ENCODE peak calls at places on chromosomes 5 and 9, in five cellular contexts. L is breast epithelium; J is CD4-positive, CD25-positive, alpha-beta regulatory T cell; U is adrenal gland; I is tibial nerve. C is an unnamed sample. For H3K4me1, the result is how much of the 10 kb centered on the place peaks cover.

GRCh38 chr9:89359018-89359417 is 40.7 kb downstream of the SECISBP2 start:
- DNase-seq in L (no peak), J (no peak), U (peak), I (no peak), C (peak)

GRCh38 chr9:99998266-99998665 is 91.8 kb downstream of the STX17 start:
- DNase-seq in L (no peak), J (no peak), U (no peak), I (no peak), C (no peak)

GRCh38 chr5:139474815-139475791 is 4.3 kb downstream of the SMIM33 start:
- DNase-seq in L (no peak), J (no peak), U (no peak), I (peak), C (no peak)

GRCh38 chr5:167777746-167778145 is 513.7 kb upstream of the WWC1 start:
- DNase-seq in L (no peak), J (no peak), U (no peak), I (no peak), C (no peak)

GRCh38 chr9:121220996-121221671 is 19.5 kb upstream of the RAB14 start:
- DNase-seq in L (no peak), J (no peak), U (no peak), I (no peak), C (no peak)

GRCh38 chr5:146041180-146041789 is 64.1 kb downstream of the PLAC8L1 start:
- DNase-seq in L (no peak), J (no peak), U (no peak), I (no peak), C (no peak)

GRCh38 chr5:131406997-131407638 is 143.3 kb downstream of the CDC42SE2 start:
- DNase-seq in L (no peak), J (no peak), U (no peak), I (no peak), C (no peak)

GRCh38 chr9:124770359-124771020 is 621 bp downstream of the NR6A1 start:
- DNase-seq in L (no peak), J (peak), U (peak), I (no peak), C (no peak)

GRCh38 chr9:105908069-105908468 is 213.7 kb downstream of the TMEM38B start:
- DNase-seq in L (no peak), J (no peak), U (no peak), I (no peak), C (no peak)

GRCh38 chr9:127086771-127087170 is 35.7 kb downstream of the ANGPTL2 start:
- DNase-seq in L (no peak), J (no peak), U (no peak), I (no peak), C (no peak)

GRCh38 chr5:59661306-59661705 is 232.2 kb downstream of the PDE4D start:
- DNase-seq in L (no peak), J (no peak), U (no peak), I (no peak), C (no peak)

GRCh38 chr5:165630211-165630866 is 2124.9 kb downstream of the MAT2B start:
- DNase-seq in L (no peak), J (no peak), U (peak), I (peak), C (peak)

GRCh38 chr9:89418882-89419641 is 78.9 kb downstream of the SEMA4D start:
- DNase-seq in L (no peak), J (peak), U (no peak), I (no peak), C (no peak)

GRCh38 chr5:78287833-78288232 is 6.7 kb downstream of the AP3B1 start:
- DNase-seq in L (no peak), J (no peak), U (peak), I (peak), C (no peak)

DNA sequence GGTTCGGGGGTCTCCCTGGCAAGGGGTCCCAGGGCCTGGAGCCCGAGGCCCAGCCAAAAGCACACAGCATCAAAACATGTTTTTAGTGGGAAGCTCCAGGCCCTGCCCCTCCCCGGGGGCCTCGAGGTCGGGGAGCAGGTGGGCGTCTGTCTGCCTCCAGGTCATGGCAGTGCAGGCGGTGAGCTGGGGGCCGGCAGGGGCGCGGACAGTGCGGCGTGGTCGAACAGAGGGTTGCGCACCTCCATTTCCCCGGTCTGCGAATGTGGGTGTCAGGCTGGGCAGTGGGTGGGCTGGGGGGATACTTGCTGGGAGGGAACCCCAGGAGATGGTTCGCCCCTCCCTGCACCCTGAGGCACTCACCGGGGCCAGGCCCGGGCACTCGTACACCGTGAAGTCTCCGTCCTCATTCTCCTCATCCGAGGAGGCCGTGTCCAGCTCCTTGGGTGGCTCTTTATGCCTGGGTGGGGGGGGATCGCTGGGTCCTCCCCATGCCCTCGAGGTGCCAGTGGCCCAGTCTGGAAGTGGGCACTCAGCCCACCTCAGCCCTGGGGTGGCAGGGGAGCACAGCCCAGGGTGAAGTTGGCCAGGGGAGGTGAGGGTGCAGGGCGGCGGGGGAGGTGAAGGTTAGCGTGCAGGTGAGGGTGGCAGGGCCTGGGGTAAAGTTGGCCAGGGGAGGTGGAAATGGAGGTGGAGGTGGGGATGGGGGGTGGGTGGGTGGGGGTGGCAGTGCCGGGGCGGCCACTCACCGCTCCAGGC is 6.2 kb downstream of the NPDC1 start:
- DNase-seq in L (no peak), J (no peak), U (no peak), I (no peak), C (no peak)
- H3K4me1 ChIP-seq in L (under half), J (under half), U (under half), I (under half), C (under half)

GRCh38 chr9:86241216-86241615 is 18.2 kb downstream of the C9orf153 start:
- DNase-seq in L (no peak), J (no peak), U (no peak), I (no peak), C (no peak)

GRCh38 chr9:86250123-86250522 is 9.3 kb downstream of the C9orf153 start:
- DNase-seq in L (no peak), J (no peak), U (no peak), I (no peak), C (no peak)

GRCh38 chr9:86242012-86242411 is 17.4 kb downstream of the C9orf153 start:
- DNase-seq in L (no peak), J (no peak), U (no peak), I (no peak), C (no peak)

GRCh38 chr9:86246752-86247161 is 12.7 kb downstream of the C9orf153 start:
- DNase-seq in L (no peak), J (no peak), U (no peak), I (no peak), C (peak)
- H3K4me3 ChIP-seq in L (no peak), J (no peak), U (no peak), I (no peak), C (peak)

GRCh38 chr5:143057580-143057999 is 287.4 kb downstream of the ARHGAP26 start:
- DNase-seq in L (no peak), J (no peak), U (no peak), I (no peak), C (no peak)

GRCh38 chr5:143061161-143061945 is 291.2 kb downstream of the ARHGAP26 start:
- DNase-seq in L (no peak), J (no peak), U (no peak), I (no peak), C (no peak)

GRCh38 chr5:143062379-143062778 is 292.2 kb downstream of the ARHGAP26 start:
- DNase-seq in L (no peak), J (no peak), U (no peak), I (no peak), C (no peak)

GRCh38 chr5:143059355-143059754 is 289.2 kb downstream of the ARHGAP26 start:
- DNase-seq in L (no peak), J (no peak), U (no peak), I (no peak), C (no peak)

DNA sequence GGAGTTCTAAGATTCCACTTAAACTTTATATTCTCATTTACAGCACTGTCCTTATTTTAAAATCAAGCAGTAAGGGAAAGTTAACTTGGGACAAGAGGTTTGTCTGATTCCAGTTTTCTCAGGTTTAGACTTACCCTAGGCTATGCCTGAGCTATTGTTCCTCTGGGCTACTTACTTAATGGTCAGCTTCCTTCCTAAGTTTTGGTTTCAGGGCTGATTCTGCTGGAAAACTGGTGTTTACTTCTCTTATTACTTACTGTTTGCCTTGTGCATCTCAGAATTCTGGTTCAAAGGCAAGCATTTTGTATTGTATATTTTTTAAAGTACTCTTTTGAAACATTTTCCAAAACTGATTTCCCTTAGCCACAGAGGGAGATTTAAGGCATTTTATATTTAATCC is 289.8 kb downstream of the ARHGAP26 start:
- DNase-seq in L (no peak), J (no peak), U (no peak), I (no peak), C (no peak)
- H3K4me1 ChIP-seq in L (under half), J (under half), U (under half), I (half or more), C (under half)

DNA sequence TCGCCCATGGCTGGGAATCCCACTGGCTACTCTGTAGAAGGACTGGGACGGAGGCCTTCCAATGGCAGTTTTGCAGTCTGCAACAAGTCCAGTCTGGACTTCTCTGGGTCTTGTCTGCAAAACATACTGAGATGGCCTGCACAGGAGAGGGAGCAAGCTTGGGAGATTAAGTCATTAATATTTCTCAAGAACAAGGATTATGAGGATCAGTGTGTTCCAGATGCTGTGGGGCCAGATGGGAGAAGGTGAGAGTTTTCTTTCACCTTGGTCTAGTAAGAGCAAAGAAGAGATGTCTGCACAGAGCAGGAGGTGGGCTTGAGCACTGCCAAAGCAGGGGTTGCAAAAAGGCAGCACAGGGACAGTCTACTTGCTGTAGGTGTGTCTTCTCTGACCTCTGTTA is at the start of gene PDE6A:
- DNase-seq in L (no peak), J (no peak), U (no peak), I (no peak), C (no peak)
- H3K4me3 ChIP-seq in L (no peak), J (no peak), U (no peak), I (no peak), C (no peak)

DNA sequence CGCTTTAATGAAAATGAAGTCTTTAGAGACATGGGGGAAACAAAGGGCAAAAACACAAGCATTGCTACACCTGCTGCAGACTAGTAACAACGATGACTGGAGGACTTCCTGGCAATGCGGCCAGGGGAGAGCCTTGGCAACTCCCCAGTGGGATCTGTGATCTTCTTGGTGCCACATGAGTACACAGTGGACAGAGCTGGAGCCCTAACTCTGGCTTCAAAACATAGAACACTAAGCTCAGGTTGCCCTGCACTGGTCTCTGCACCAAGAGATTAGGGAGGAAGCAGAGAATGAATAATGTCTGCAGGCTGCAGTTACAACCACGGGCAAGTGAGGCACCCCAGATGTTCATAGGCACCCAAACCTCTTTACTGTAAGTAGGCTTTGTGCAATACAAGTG is 91.1 kb downstream of the MRPS27 start:
- DNase-seq in L (no peak), J (no peak), U (no peak), I (no peak), C (no peak)
- H3K4me1 ChIP-seq in L (under half), J (under half), U (under half), I (under half), C (under half)

GRCh38 chr5:72210913-72211670 is 103.8 kb downstream of the MAP1B start:
- DNase-seq in L (peak), J (no peak), U (peak), I (peak), C (peak)
- H3K4me3 ChIP-seq in L (no peak), J (no peak), U (no peak), I (no peak), C (no peak)

GRCh38 chr9:110130791-110131416 is 77.1 kb downstream of the C9orf152 start:
- DNase-seq in L (no peak), J (no peak), U (no peak), I (no peak), C (no peak)

GRCh38 chr9:110131499-110131898 is 76.5 kb downstream of the C9orf152 start:
- DNase-seq in L (no peak), J (no peak), U (no peak), I (no peak), C (no peak)

GRCh38 chr9:110130211-110130610 is 77.7 kb downstream of the C9orf152 start:
- DNase-seq in L (no peak), J (no peak), U (no peak), I (no peak), C (no peak)

GRCh38 chr9:110128664-110129329 is 79.2 kb downstream of the C9orf152 start:
- DNase-seq in L (no peak), J (no peak), U (no peak), I (no peak), C (no peak)

DNA sequence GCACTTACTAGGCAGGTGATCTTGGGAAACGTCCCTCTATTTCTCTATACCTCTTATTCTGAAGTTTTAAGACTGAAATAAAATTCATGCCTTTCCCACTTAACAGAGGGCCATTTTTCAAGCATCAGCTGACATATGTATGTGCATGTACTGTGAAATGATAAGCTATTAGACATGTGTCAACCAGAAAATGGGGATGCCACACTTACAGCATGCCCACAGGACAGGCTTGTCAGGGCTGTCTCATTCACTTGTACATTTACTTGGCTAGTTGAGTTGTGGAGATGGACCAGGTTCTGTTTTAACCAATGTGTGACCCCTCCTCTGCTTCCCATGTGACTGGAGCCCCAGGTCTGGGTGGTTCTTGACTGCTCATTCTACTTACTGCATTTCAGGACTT is 78.5 kb downstream of the C9orf152 start:
- DNase-seq in L (no peak), J (no peak), U (no peak), I (no peak), C (no peak)
- H3K4me1 ChIP-seq in L (under half), J (under half), U (under half), I (half or more), C (under half)

GRCh38 chr9:107465467-107466451 is 23.8 kb downstream of the KLF4 start:
- DNase-seq in L (peak), J (no peak), U (peak), I (peak), C (peak)
- H3K4me3 ChIP-seq in L (peak), J (no peak), U (peak), I (peak), C (peak)

DNA sequence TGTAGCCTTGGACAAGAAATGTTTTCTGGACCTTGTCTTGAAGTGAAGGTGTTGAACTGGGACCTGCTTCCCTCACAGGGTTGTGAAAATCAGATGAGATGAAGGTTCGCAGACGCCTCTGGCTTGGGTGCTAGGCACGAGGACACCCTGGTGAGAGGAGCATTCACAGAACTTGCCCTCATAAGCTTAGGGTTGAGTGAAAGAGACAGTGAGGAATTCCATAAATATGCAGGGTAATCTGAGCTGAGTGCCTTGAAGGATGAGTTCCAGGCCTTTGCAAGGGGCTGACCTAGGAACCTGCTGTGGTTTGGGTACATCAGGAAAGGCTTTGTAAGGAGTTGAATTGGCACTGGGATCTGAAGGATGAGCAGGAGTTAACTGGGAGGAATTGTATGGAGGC is 75.7 kb upstream of the SAP30L start:
- DNase-seq in L (no peak), J (no peak), U (no peak), I (no peak), C (no peak)
- H3K4me1 ChIP-seq in L (under half), J (under half), U (under half), I (half or more), C (under half)